ENCODE peak calls at places on chromosomes 4 and X, in seven cellular contexts. V is A172; K is occipital lobe; G is activated CD4-positive, alpha-beta T cell treated with anti-CD3 and anti-CD28 coated beads, Interleukin-2, amount 50 U/mL, for 4 hours; U is hypothalamus; Y is A549; E is left colon. S is an unnamed sample.

GRCh38 chr4:6665320-6665654 is 24.8 kb downstream of the MRFAP1 start:
- DNase-seq in E (no peak), U (no peak), K (no peak), Y (no peak), V (no peak), G (no peak), S (no peak)

GRCh38 chr4:87614292-87614890 is 6.1 kb downstream of the DSPP start:
- DNase-seq in U (no peak), V (no peak), K (no peak), Y (no peak), G (no peak), E (no peak), S (no peak)

GRCh38 chrX:106300239-106300638 is 132.1 kb downstream of the PWWP3B start:
- DNase-seq in V (no peak), U (no peak), Y (no peak), G (no peak), K (no peak), E (no peak), S (no peak)

GRCh38 chr4:66465111-66465510 is 794.8 kb upstream of the EPHA5 start:
- DNase-seq in U (no peak), K (no peak), Y (no peak), G (no peak), V (no peak), E (no peak), S (no peak)

GRCh38 chr4:169079942-169080827 is 70.1 kb upstream of the CBR4 start:
- DNase-seq in K (no peak), E (no peak), G (no peak), Y (no peak), U (no peak), V (peak; percentile 81), S (peak; percentile 51)

GRCh38 chr4:169305651-169306050 is 34.9 kb upstream of the SH3RF1 start:
- DNase-seq in Y (no peak), V (no peak), G (no peak), E (no peak), K (no peak), U (no peak), S (no peak)

GRCh38 chr4:6680372-6681034 is 13.2 kb upstream of the S100P start:
- DNase-seq in G (no peak), K (no peak), Y (no peak), E (no peak), V (no peak), U (no peak), S (no peak)

GRCh38 chr4:177680308-177680707 is 238.1 kb upstream of the AGA start:
- DNase-seq in K (no peak), Y (no peak), G (no peak), V (no peak), U (no peak), E (no peak), S (no peak)

GRCh38 chr4:151315212-151315886 is 10.1 kb downstream of the SH3D19 start:
- DNase-seq in K (no peak), V (peak; percentile 65), G (no peak), U (no peak), E (no peak), Y (no peak), S (peak; percentile 65)

GRCh38 chrX:389021-389441 is 2.3 kb upstream of the PPP2R3B start:
- DNase-seq in V (no peak), U (peak; percentile 46), G (no peak), Y (no peak), E (no peak), K (peak; percentile 55), S (no peak)

GRCh38 chr4:185912779-185913178 is 100.8 kb upstream of the SORBS2 start:
- DNase-seq in V (peak; percentile 31), E (no peak), Y (no peak), U (no peak), K (no peak), G (no peak), S (peak; percentile 60)

GRCh38 chr4:101954975-101955678 is 164.6 kb downstream of the BANK1 start:
- DNase-seq in K (no peak), E (no peak), U (no peak), G (no peak), V (peak; percentile 46), Y (no peak), S (no peak)

GRCh38 chr4:86935833-86936721 is 1.3 kb downstream of the AFF1 start:
- DNase-seq in V (peak; percentile 75), E (peak; percentile 88), K (no peak), Y (peak; percentile 74), U (no peak), G (peak; percentile 77), S (peak; percentile 75)

GRCh38 chrX:112341598-112341997 is 259.0 kb upstream of the TRPC5 start:
- DNase-seq in U (no peak), K (no peak), E (no peak), G (no peak), Y (no peak), V (no peak), S (no peak)

GRCh38 chr4:40587826-40588225 is 41.8 kb downstream of the RBM47 start:
- DNase-seq in E (no peak), V (no peak), U (no peak), G (no peak), K (no peak), Y (no peak), S (no peak)

GRCh38 chr4:73668806-73669205 is 48.6 kb upstream of the RASSF6 start:
- DNase-seq in U (no peak), V (no peak), K (no peak), Y (no peak), E (no peak), G (no peak), S (no peak)

GRCh38 chrX:108456971-108457477 is 17.4 kb downstream of the COL4A5 start:
- DNase-seq in U (no peak), K (no peak), E (no peak), G (no peak), V (no peak), Y (no peak), S (peak; percentile 1)

GRCh38 chr4:476501-476900 is 22.5 kb downstream of the ZNF721 start:
- DNase-seq in K (no peak), Y (no peak), V (peak; percentile 13), U (no peak), E (no peak), G (no peak), S (no peak)

GRCh38 chr4:29948858-29949257 is 771.3 kb upstream of the PCDH7 start:
- DNase-seq in Y (no peak), E (no peak), U (no peak), V (no peak), K (no peak), G (no peak), S (no peak)

GRCh38 chr4:177171588-177171987 is 138.1 kb upstream of the NEIL3 start:
- DNase-seq in U (no peak), V (no peak), K (no peak), Y (no peak), E (no peak), G (no peak), S (no peak)

GRCh38 chr4:42718336-42718735 is 61.4 kb upstream of the ATP8A1 start:
- DNase-seq in Y (no peak), V (no peak), E (no peak), K (no peak), G (no peak), U (no peak), S (no peak)

GRCh38 chrX:11205796-11206195 is 87.4 kb upstream of the AMELX start:
- DNase-seq in U (no peak), G (no peak), V (no peak), Y (no peak), E (no peak), K (no peak), S (no peak)

GRCh38 chr4:2049381-2049780 is 9.7 kb upstream of the NAT8L start:
- DNase-seq in V (no peak), U (no peak), E (no peak), G (no peak), Y (no peak), K (no peak), S (no peak)

GRCh38 chr4:26937567-26937966 is 76.9 kb downstream of the STIM2 start:
- DNase-seq in E (no peak), K (no peak), U (no peak), Y (no peak), G (no peak), V (no peak), S (no peak)

GRCh38 chrX:41332408-41332987 is 1.5 kb upstream of the DDX3X start:
- DNase-seq in V (peak; percentile 35), U (no peak), E (peak; percentile 49), G (no peak), K (no peak), Y (no peak), S (peak; percentile 53)

GRCh38 chrX:1657367-1658082 is 42.7 kb downstream of the ASMT start:
- DNase-seq in Y (no peak), E (no peak), G (peak; percentile 14), V (peak; percentile 85), U (no peak), K (no peak), S (peak; percentile 63)